ENCODE peak calls at places on chromosomes 12 and 14, in four cellular contexts. N is NCI-H1092 treated with DMSO at 0.1 percent for 48 hours; V is stimulated activated CD8-positive, alpha-beta memory T cell treated with anti-CD3 and anti-CD28 coated beads, Interleukin-2, amount 100 ng/mL, for 48 hours; Y is T follicular helper cell. F is an unnamed sample.

GRCh38 chr12:113021500-113021899 is 35.0 kb upstream of the DTX1 start:
- DNase-seq in Y (no peak), V (no peak), N (no peak), F (no peak)

GRCh38 chr12:121926874-121927706 is 8.7 kb downstream of the CFAP251 start:
- DNase-seq in N (no peak), V (no peak), Y (no peak), F (no peak)

GRCh38 chr12:41795066-41795465 is 349.6 kb downstream of the GXYLT1 start:
- DNase-seq in N (peak), V (no peak), Y (no peak), F (no peak)

GRCh38 chr14:34554540-34555250 is 15.2 kb upstream of the EAPP start:
- DNase-seq in V (no peak), Y (no peak), N (no peak), F (no peak)

GRCh38 chr14:77660754-77661153 is 44.3 kb upstream of the SPTLC2 start:
- DNase-seq in Y (no peak), V (no peak), N (peak), F (no peak)

GRCh38 chr14:40987481-40987880 is 619.2 kb upstream of the LRFN5 start:
- DNase-seq in V (no peak), N (no peak), Y (no peak), F (no peak)

GRCh38 chr14:90514015-90514398 is 117.2 kb downstream of the CALM1 start:
- DNase-seq in V (no peak), N (peak), Y (no peak), F (no peak)

GRCh38 chr12:65643171-65643570 is 181.1 kb upstream of the HMGA2 start:
- DNase-seq in V (no peak), Y (no peak), N (no peak), F (no peak)

GRCh38 chr14:92302481-92302880 is 20.5 kb upstream of the SLC24A4 start:
- DNase-seq in N (no peak), V (no peak), Y (no peak), F (no peak)

GRCh38 chr14:50677527-50678063 is 9.5 kb upstream of the SAV1 start:
- DNase-seq in Y (no peak), V (no peak), N (no peak), F (no peak)

GRCh38 chr14:76964695-76965094 is 63.8 kb downstream of the IRF2BPL start:
- DNase-seq in N (no peak), V (peak), Y (no peak), F (no peak)

GRCh38 chr14:37559386-37559785 is 35.7 kb downstream of the FOXA1 start:
- DNase-seq in N (no peak), V (no peak), Y (no peak), F (no peak)

GRCh38 chr14:69615471-69616407 is 4.3 kb downstream of the SUSD6 start:
- DNase-seq in V (no peak), N (peak), Y (no peak), F (no peak)

GRCh38 chr14:62269204-62269603 is 507.0 kb downstream of the SNAPC1 start:
- DNase-seq in V (peak), N (no peak), Y (no peak), F (no peak)

GRCh38 chr12:68411371-68411770 is 79.2 kb upstream of the MDM1 start:
- DNase-seq in Y (no peak), N (no peak), V (no peak), F (no peak)

GRCh38 chr14:88323520-88324199 is 591 bp upstream of the KCNK10 start:
- DNase-seq in Y (no peak), V (no peak), N (peak), F (no peak)

GRCh38 chr12:123973552-123974341 is 732 bp downstream of the ZNF664 start:
- DNase-seq in Y (peak), V (no peak), N (no peak), F (peak)

GRCh38 chr12:131509706-131510105 is 201.2 kb upstream of the SFSWAP start:
- DNase-seq in N (no peak), V (no peak), Y (no peak), F (no peak)

GRCh38 chr12:124809878-124810277 is 53.8 kb downstream of the SCARB1 start:
- DNase-seq in N (no peak), V (no peak), Y (no peak), F (no peak)

GRCh38 chr14:32478027-32478426 is 148.9 kb downstream of the AKAP6 start:
- DNase-seq in N (no peak), Y (no peak), V (no peak), F (no peak)

GRCh38 chr12:115044073-115044472 is 360.1 kb upstream of the TBX3 start:
- DNase-seq in V (no peak), N (no peak), Y (no peak), F (no peak)

GRCh38 chr12:131088701-131089525 is 135.2 kb downstream of the ADGRD1 start:
- DNase-seq in V (no peak), N (no peak), Y (no peak), F (no peak)

GRCh38 chr14:54312166-54312801 is 84.5 kb upstream of the CDKN3 start:
- DNase-seq in N (no peak), Y (no peak), V (no peak), F (no peak)

GRCh38 chr14:93903342-93904184 is 23.6 kb upstream of the FAM181A start:
- DNase-seq in V (no peak), Y (no peak), N (peak), F (no peak)

GRCh38 chr12:8948711-8949524 is 527 bp downstream of the M6PR start:
- DNase-seq in Y (no peak), V (no peak), N (no peak), F (no peak)

GRCh38 chr12:114982760-114983159 is 298.8 kb upstream of the TBX3 start:
- DNase-seq in N (no peak), V (no peak), Y (no peak), F (no peak)

GRCh38 chr14:92366237-92366636 is 43.3 kb downstream of the SLC24A4 start:
- DNase-seq in N (no peak), V (no peak), Y (no peak), F (no peak)

GRCh38 chr12:129486931-129487330 is 416.9 kb downstream of the TMEM132D start:
- DNase-seq in Y (no peak), N (no peak), V (no peak), F (no peak)

GRCh38 chr12:31016057-31016456 is 57.6 kb upstream of the DDX11 start:
- DNase-seq in V (no peak), Y (no peak), N (no peak), F (no peak)

GRCh38 chr12:127174881-127175280 is 1092.1 kb upstream of the TMEM132C start:
- DNase-seq in Y (no peak), N (no peak), V (no peak), F (no peak)

GRCh38 chr14:64741200-64741599 is 37.0 kb downstream of the PLEKHG3 start:
- DNase-seq in N (no peak), Y (no peak), V (no peak), F (no peak)

GRCh38 chr12:24066865-24067264 is 117.4 kb upstream of the SOX5 start:
- DNase-seq in V (no peak), Y (no peak), N (no peak), F (no peak)